ENCODE peak calls at places on chromosomes 11 and 22, in nine cellular contexts. C, K, X, D, L, N, P, W and F are unnamed samples.

GRCh38 chr22:26579331-26579886 is 10.5 kb downstream of the TPST2 start:
- DNase-seq in C (peak), K (no peak), X (no peak), D (no peak), L (no peak), N (peak), P (no peak), W (no peak), F (no peak)

GRCh38 chr22:49535126-49535525 is 292.5 kb downstream of the BRD1 start:
- DNase-seq in C (no peak), K (no peak), X (peak), D (no peak), L (no peak), N (no peak), P (no peak), W (no peak), F (no peak)

GRCh38 chr11:76249195-76249741 is 43.0 kb upstream of the WNT11 start:
- DNase-seq in C (no peak), K (no peak), X (no peak), D (no peak), L (no peak), N (no peak), P (no peak), W (no peak), F (no peak)

GRCh38 chr11:38814670-38815069 is 2216.6 kb upstream of the RAG2 start:
- DNase-seq in C (no peak), K (no peak), X (no peak), D (no peak), L (no peak), N (no peak), P (peak), W (peak), F (no peak)

GRCh38 chr22:35540600-35541253 is at the start of gene RASD2:
- DNase-seq in C (no peak), K (peak), X (peak), D (no peak), L (no peak), N (peak), P (no peak), W (peak), F (peak)

GRCh38 chr11:10807629-10808552 is 835 bp downstream of the EIF4G2 start:
- DNase-seq in C (peak), K (peak), X (peak), D (no peak), L (peak), N (peak), P (peak), W (peak), F (peak)

GRCh38 chr11:120197977-120198376 is 12.9 kb upstream of the OAF start:
- DNase-seq in C (no peak), K (no peak), X (no peak), D (no peak), L (no peak), N (no peak), P (no peak), W (no peak), F (no peak)

GRCh38 chr11:75499423-75500305 is 26.1 kb downstream of the GDPD5 start:
- DNase-seq in C (no peak), K (no peak), X (no peak), D (peak), L (no peak), N (no peak), P (peak), W (peak), F (peak)

GRCh38 chr22:44424131-44424711 is 73.8 kb downstream of the RTL6 start:
- DNase-seq in C (no peak), K (no peak), X (peak), D (no peak), L (no peak), N (no peak), P (no peak), W (no peak), F (no peak)

GRCh38 chr11:71251159-71251721 is 1.1 kb downstream of the SHANK2 start:
- DNase-seq in C (peak), K (no peak), X (peak), D (no peak), L (no peak), N (no peak), P (no peak), W (no peak), F (no peak)

GRCh38 chr11:124812876-124813275 is 12.7 kb upstream of the MSANTD2 start:
- DNase-seq in C (no peak), K (no peak), X (no peak), D (no peak), L (no peak), N (no peak), P (no peak), W (no peak), F (peak)

GRCh38 chr11:69834251-69834650 is 15.0 kb upstream of the FGF3 start:
- DNase-seq in C (peak), K (no peak), X (no peak), D (no peak), L (no peak), N (peak), P (no peak), W (no peak), F (no peak)

GRCh38 chr11:121930004-121930965 is 185.7 kb downstream of the BLID start:
- DNase-seq in C (peak), K (no peak), X (no peak), D (no peak), L (no peak), N (no peak), P (peak), W (peak), F (peak)

GRCh38 chr11:126279191-126279590 is 3.7 kb upstream of the TIRAP start:
- DNase-seq in C (no peak), K (no peak), X (no peak), D (no peak), L (no peak), N (no peak), P (no peak), W (no peak), F (no peak)

GRCh38 chr11:60631939-60632338 is 67.5 kb upstream of the MS4A8 start:
- DNase-seq in C (no peak), K (no peak), X (no peak), D (no peak), L (no peak), N (no peak), P (no peak), W (no peak), F (no peak)

GRCh38 chr11:28701760-28702449 is 593.7 kb downstream of the METTL15 start:
- DNase-seq in C (no peak), K (no peak), X (no peak), D (no peak), L (no peak), N (no peak), P (peak), W (no peak), F (no peak)

GRCh38 chr11:85685820-85686459 is at the start of gene CCDC89:
- DNase-seq in C (peak), K (peak), X (no peak), D (peak), L (peak), N (peak), P (peak), W (peak), F (peak)

GRCh38 chr11:80606726-80607125 is 1165.9 kb upstream of the TENM4 start:
- DNase-seq in C (no peak), K (no peak), X (no peak), D (no peak), L (no peak), N (no peak), P (peak), W (no peak), F (no peak)
- H3K4me3 ChIP-seq in C (no peak), K (no peak), X (no peak), D (no peak), L (no peak), N (no peak), P (no peak), W (no peak), F (no peak)

GRCh38 chr22:25362883-25363240 is 143.4 kb downstream of the CRYBB2 start:
- DNase-seq in C (peak), K (no peak), X (no peak), D (no peak), L (no peak), N (peak), P (no peak), W (no peak), F (no peak)
- TF ChIP-seq CTCF in C (no peak), K (no peak), X (no peak), D (no peak), L (no peak), N (no peak), P (no peak), W (no peak), F (no peak)

GRCh38 chr22:29901354-29901753 is 18.4 kb downstream of the MTMR3 start:
- DNase-seq in C (no peak), K (no peak), X (no peak), D (no peak), L (no peak), N (no peak), P (no peak), W (no peak), F (no peak)
- H3K4me3 ChIP-seq in C (no peak), K (no peak), X (no peak), D (no peak), L (no peak), N (no peak), P (no peak), W (no peak), F (no peak)

GRCh38 chr22:29700949-29701927 is 18.6 kb upstream of the CABP7 start:
- DNase-seq in C (no peak), K (peak), X (no peak), D (no peak), L (no peak), N (no peak), P (no peak), W (peak), F (no peak)
- TF ChIP-seq CTCF in C (no peak), K (peak), X (no peak), D (peak), L (no peak), N (no peak), P (peak), W (peak), F (no peak)

DNA sequence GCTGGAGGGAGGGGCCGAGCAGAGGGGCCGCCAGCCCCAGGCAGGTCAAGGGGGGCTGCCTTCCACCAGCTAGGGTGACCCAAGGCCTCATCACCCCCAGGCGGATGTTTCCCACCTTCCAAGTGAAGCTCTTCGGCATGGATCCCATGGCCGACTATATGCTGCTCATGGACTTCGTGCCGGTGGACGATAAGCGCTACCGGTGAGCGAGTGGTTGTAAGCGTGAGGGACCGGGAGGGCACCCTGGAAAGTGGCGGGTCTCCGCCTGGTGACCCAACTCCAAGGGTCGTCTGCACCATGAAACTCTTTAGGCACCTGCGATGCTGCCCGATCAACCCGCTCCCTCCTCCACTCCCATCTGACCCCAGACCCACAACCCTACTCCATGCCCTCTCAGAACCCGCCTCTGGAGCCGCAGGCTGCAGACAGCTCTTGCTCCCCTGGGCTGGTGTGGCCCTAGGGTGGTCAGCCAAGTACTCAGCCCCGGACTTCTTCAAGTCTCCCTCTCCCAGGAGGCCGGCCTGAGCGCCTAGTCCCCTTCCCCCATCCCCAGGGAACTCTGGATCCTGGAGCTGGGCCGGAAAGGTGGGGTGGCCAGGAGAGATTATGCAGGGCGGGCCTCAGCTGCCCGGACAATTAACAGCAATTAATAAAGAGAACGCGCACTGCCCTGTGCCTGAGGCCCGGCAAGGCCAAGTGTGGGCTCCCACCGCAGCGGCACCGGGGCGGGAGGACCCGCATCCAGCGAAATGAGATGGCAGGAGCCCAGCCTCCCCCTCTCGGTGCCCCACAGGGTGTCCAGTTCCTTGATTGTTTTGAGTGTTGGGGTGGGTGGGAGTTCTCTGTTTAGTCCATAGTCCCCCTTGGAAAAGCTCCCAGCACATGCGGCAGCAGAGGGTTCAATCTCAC is 2.8 kb downstream of the TBX1 start:
- DNase-seq in C (no peak), K (no peak), X (no peak), D (no peak), L (no peak), N (no peak), P (no peak), W (no peak), F (no peak)
- H3K4me3 ChIP-seq in C (no peak), K (no peak), X (no peak), D (no peak), L (no peak), N (no peak), P (no peak), W (no peak), F (peak)

GRCh38 chr11:818396-819128 is at the start of gene PNPLA2:
- DNase-seq in C (peak), K (no peak), X (peak), D (no peak), L (no peak), N (no peak), P (no peak), W (no peak), F (peak)

GRCh38 chr11:819943-820649 is 1.4 kb downstream of the PNPLA2 start:
- DNase-seq in C (peak), K (peak), X (peak), D (no peak), L (peak), N (peak), P (peak), W (peak), F (peak)

GRCh38 chr11:821513-822371 is 3.0 kb downstream of the PNPLA2 start:
- DNase-seq in C (peak), K (no peak), X (peak), D (no peak), L (no peak), N (no peak), P (no peak), W (no peak), F (no peak)

GRCh38 chr11:820655-821512 is 2.2 kb downstream of the PNPLA2 start:
- DNase-seq in C (peak), K (no peak), X (peak), D (no peak), L (no peak), N (peak), P (no peak), W (peak), F (peak)

DNA sequence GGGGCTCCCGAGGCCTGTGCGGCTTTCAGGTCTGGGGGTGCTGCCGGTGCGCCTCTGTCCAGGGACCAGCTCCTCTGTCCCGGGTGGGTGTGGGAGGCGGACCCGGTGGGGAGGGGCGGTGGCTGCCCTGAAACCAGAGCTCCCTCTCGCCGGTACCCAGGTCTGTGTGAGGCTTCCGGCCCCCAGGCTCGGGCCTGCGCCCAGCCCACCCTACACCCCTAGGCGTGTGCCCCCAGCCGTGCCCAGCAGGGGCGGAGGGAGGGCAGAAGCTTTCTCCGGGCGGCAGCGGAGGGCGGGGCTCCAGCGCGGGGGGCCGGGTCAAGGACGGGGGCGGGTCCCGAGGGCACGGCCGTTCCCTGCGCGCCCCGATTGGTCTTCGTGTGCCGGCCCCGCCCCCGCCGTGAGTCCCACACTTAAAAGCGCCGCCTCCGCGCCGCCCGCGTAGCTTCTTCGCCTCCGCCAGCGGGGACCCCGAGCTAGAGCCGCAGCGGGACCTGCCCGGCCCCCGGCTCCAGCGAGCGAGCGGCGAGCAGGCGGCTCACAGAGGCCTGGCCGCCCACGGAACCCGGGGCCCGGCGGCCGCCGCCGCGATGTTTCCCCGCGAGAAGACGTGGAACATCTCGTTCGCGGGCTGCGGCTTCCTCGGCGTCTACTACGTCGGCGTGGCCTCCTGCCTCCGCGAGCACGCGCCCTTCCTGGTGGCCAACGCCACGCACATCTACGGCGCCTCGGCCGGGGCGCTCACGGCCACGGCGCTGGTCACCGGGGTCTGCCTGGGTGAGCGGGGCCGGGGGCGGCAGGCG is 616 bp downstream of the PNPLA2 start:
- DNase-seq in C (peak), K (peak), X (peak), D (peak), L (peak), N (peak), P (peak), W (peak), F (peak)
- TF ChIP-seq CTCF in C (peak), K (no peak), X (no peak), D (peak), L (peak), N (peak), P (no peak), W (peak), F (no peak)

DNA sequence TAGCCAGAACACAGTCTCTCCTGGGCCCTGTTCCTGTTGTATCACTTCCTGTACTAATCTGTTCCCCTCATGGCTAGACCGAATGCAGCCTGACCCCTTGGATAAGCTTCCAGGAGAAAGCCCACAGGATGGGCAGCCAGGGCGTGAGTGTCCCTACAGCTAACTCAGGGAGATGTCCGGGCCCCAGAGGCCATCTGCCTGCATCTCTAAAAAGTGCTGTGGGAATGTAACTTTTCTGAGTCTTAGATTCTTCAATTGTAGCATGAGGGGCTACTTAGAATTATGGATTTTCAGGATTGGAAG is 7.7 kb upstream of the MALAT1 start:
- DNase-seq in C (no peak), K (no peak), X (peak), D (no peak), L (peak), N (no peak), P (no peak), W (no peak), F (peak)
- H3K4me3 ChIP-seq in C (no peak), K (no peak), X (no peak), D (no peak), L (no peak), N (no peak), P (no peak), W (no peak), F (peak)

DNA sequence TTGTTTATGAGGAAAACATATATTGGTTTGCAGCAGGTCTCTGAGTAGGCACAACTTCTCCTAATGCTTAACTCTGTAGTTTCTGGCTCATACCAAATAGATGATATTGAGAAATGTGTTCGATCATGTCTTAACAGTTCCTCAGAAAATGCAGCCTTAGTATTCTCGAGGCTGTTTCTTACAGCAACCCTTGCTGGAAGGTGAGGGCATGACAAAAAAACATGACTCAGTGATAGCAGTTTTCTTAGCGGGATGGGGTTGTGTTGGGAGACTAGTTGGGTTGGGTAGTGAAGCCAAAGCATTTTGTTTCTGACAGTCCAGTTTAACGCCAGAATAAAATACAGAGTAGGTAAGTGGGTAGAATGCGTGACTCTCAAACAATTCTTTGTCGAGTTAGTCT is 94.7 kb upstream of the PARVA start:
- DNase-seq in C (no peak), K (no peak), X (no peak), D (no peak), L (no peak), N (no peak), P (no peak), W (no peak), F (no peak)
- TF ChIP-seq CTCF in C (no peak), K (no peak), X (no peak), D (no peak), L (no peak), N (no peak), P (no peak), W (no peak), F (no peak)

GRCh38 chr11:8329336-8329735 is 65.7 kb upstream of the LMO1 start:
- DNase-seq in C (no peak), K (no peak), X (no peak), D (no peak), L (no peak), N (peak), P (no peak), W (no peak), F (no peak)
- H3K4me3 ChIP-seq in C (no peak), K (no peak), X (no peak), D (no peak), L (no peak), N (peak), P (no peak), W (no peak), F (no peak)